ENCODE peak calls at places on chromosome 9, in five cellular contexts. O is PC-9, J is foreskin keratinocyte, F is heart left ventricle, T is esophagus squamous epithelium. U is an unnamed sample.

GRCh38 chr9:130670644-130671043 is 6.2 kb downstream of the PRDM12 start:
- DNase-seq in F (no peak), T (no peak), J (no peak), O (no peak), U (no peak)

GRCh38 chr9:95080961-95081658 is 236.4 kb downstream of the FANCC start:
- DNase-seq in F (no peak), O (no peak), J (no peak), T (no peak), U (no peak)

GRCh38 chr9:78694950-78695349 is 398.0 kb downstream of the PSAT1 start:
- DNase-seq in O (no peak), J (no peak), F (no peak), T (no peak), U (no peak)

GRCh38 chr9:108885643-108886348 is 23.7 kb downstream of the ACTL7A start:
- DNase-seq in T (no peak), J (peak; percentile 66), F (no peak), O (peak; percentile 35), U (peak; percentile 97)

GRCh38 chr9:108180511-108180910 is 675.3 kb downstream of the ACTL7B start:
- DNase-seq in F (no peak), O (no peak), T (no peak), J (no peak), U (no peak)

GRCh38 chr9:134054891-134055811 is 12.7 kb downstream of the BRD3 start:
- DNase-seq in T (no peak), O (no peak), J (no peak), F (no peak), U (no peak)

GRCh38 chr9:14349141-14349817 is 35.3 kb upstream of the NFIB start:
- DNase-seq in F (no peak), T (no peak), O (no peak), J (no peak), U (no peak)

GRCh38 chr9:91843623-91844111 is 106.4 kb downstream of the ROR2 start:
- DNase-seq in J (no peak), F (peak; percentile 66), O (no peak), T (no peak), U (no peak)

GRCh38 chr9:107345327-107345726 is 62.2 kb downstream of the RAD23B start:
- DNase-seq in F (peak; percentile 41), T (no peak), O (no peak), J (no peak), U (no peak)

GRCh38 chr9:127714916-127715442 is 484 bp downstream of the PTRH1 start:
- DNase-seq in F (no peak), J (no peak), O (peak; percentile 46), T (no peak), U (peak; percentile 47)

GRCh38 chr9:132049323-132049882 is 30.3 kb downstream of the MED27 start:
- DNase-seq in F (peak; percentile 30), O (no peak), J (no peak), T (no peak), U (no peak)

GRCh38 chr9:131095666-131096489 is 453 bp upstream of the AIF1L start:
- DNase-seq in O (no peak), J (no peak), F (peak; percentile 62), T (no peak), U (peak; percentile 84)

GRCh38 chr9:136789523-136789937 is 1.6 kb upstream of the TMEM141 start:
- DNase-seq in J (no peak), O (no peak), T (no peak), F (no peak), U (no peak)

GRCh38 chr9:90658181-90658580 is 15.6 kb upstream of the DIRAS2 start:
- DNase-seq in F (no peak), T (no peak), J (no peak), O (no peak), U (no peak)
- H3K27ac ChIP-seq in F (no peak overlapping the region), T (no peak overlapping the region), J (no peak overlapping the region), O (no peak overlapping the region), U (no peak overlapping the region)

GRCh38 chr9:17906841-17907779 is 328.2 kb downstream of the SH3GL2 start:
- DNase-seq in F (no peak), J (no peak), T (no peak), O (no peak), U (no peak)

GRCh38 chr9:17906204-17906840 is 327.5 kb downstream of the SH3GL2 start:
- DNase-seq in T (no peak), F (no peak), O (no peak), J (no peak), U (no peak)

GRCh38 chr9:17907780-17908513 is 329.1 kb downstream of the SH3GL2 start:
- DNase-seq in J (no peak), F (no peak), T (no peak), O (no peak), U (no peak)

GRCh38 chr9:17900604-17901003 is 321.7 kb downstream of the SH3GL2 start:
- DNase-seq in J (no peak), O (no peak), T (no peak), F (no peak), U (no peak)

GRCh38 chr9:17905356-17906203 is 326.7 kb downstream of the SH3GL2 start:
- DNase-seq in T (no peak), F (no peak), J (no peak), O (no peak), U (no peak)
- TF ChIP-seq CTCF in T (no peak), F (no peak), J (no peak), O (no peak), U (no peak)

GRCh38 chr9:69500925-69501324 is 171.2 kb downstream of the APBA1 start:
- DNase-seq in T (no peak), J (no peak), F (no peak), O (no peak), U (no peak)
- H3K27ac ChIP-seq in T (no peak overlapping the region), J (no peak overlapping the region), F (no peak overlapping the region), O (no peak overlapping the region), U (no peak overlapping the region)

GRCh38 chr9:36486454-36486932 is 86.2 kb upstream of the MELK start:
- DNase-seq in J (no peak), T (no peak), O (peak; percentile 1), F (peak; percentile 27), U (peak; percentile 45)
- TF ChIP-seq CTCF in J (no peak), T (no peak), O (no peak), F (no peak), U (no peak)

DNA sequence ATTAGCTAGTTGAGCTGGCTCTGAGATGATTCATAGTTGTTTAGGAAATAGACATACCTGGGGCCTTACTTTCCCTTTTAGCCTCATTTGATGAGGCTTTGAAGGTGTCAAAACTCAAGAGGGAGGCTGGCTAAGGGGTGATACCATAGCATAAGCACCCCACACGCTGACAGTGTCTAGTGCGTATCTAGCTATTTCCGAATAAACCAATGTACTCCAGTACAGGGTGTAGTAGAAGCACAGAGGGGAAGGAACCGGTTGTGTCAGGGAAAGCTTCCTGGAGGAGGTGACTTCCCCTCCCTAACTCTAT is 63.3 kb upstream of the SLC25A51 start:
- DNase-seq in O (no peak), T (no peak), J (peak; percentile 87), F (no peak), U (peak; percentile 76)
- H3K27ac ChIP-seq in O (peak overlapping the region; percentile 87), T (peak overlapping the region; percentile 91), J (no peak overlapping the region), F (no peak overlapping the region), U (peak overlapping the region; percentile 78)

GRCh38 chr9:135476981-135477380 is 2.6 kb upstream of the PPP1R26 start:
- DNase-seq in F (no peak), O (no peak), J (no peak), T (no peak), U (peak; percentile 65)

GRCh38 chr9:135473972-135474543 is 5.5 kb upstream of the PPP1R26 start:
- DNase-seq in J (no peak), O (no peak), T (no peak), F (no peak), U (no peak)

GRCh38 chr9:135471751-135472640 is 7.6 kb upstream of the PPP1R26 start:
- DNase-seq in F (no peak), T (no peak), J (no peak), O (no peak), U (no peak)

GRCh38 chr9:135476561-135476960 is 3.0 kb upstream of the PPP1R26 start:
- DNase-seq in O (no peak), F (no peak), J (no peak), T (no peak), U (no peak)

DNA sequence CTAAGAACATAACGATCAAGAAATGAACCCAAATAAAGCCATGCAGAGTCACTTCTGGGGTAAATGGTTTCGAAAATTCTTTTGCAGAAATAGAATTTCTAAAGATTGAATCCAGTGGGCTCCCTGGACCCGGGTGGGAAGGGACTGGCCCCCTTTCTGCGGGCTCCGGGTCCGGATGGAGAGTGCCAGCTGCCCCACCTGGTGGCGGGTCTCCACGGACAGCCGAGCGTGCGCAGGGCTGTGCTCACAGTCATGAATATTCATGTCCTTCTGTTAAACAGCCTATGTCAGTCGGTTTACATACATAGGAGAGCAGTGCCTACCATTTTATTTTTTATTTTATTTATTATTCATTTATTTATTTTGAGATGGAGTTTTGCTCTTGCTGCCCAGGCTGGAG is 4.7 kb upstream of the PPP1R26 start:
- DNase-seq in J (no peak), F (no peak), O (no peak), T (no peak), U (peak; percentile 38)
- TF ChIP-seq CTCF in J (peak; percentile 58), F (no peak), O (no peak), T (no peak), U (no peak)